ENCODE peak calls at places on chromosomes 5 and 9, in ten cellular contexts. D is NCI-H1105 treated with DMSO at 0.1 percent for 48 hours, A is HT1080, I is NCI-H1930, X is NAMALWA, S is thyroid gland, M is astrocyte of the cerebellum, B is fibroblast of the aortic adventitia, Z is GM06990, J is omental fat pad. L is an unnamed sample.

GRCh38 chr5:31382051-31382878 is 149.6 kb downstream of the DROSHA start:
- DNase-seq in D (no peak), A (no peak), I (no peak), X (no peak), S (no peak), M (no peak), B (no peak), Z (no peak), J (no peak), L (no peak)

GRCh38 chr5:40477856-40478546 is 201.7 kb upstream of the PTGER4 start:
- DNase-seq in D (no peak), A (peak), I (no peak), X (no peak), S (no peak), M (no peak), B (peak), Z (no peak), J (no peak), L (no peak)

GRCh38 chr9:111917980-111918379 is 21.4 kb downstream of the UGCG start:
- DNase-seq in D (no peak), A (no peak), I (no peak), X (no peak), S (no peak), M (no peak), B (no peak), Z (no peak), J (no peak), L (no peak)

GRCh38 chr9:128921881-128922763 is 1.3 kb downstream of the PHYHD1 start:
- DNase-seq in D (no peak), A (no peak), I (no peak), X (peak), S (peak), M (no peak), B (peak), Z (no peak), J (no peak), L (no peak)

GRCh38 chr5:132465095-132465707 is 25.4 kb downstream of the IRF1 start:
- DNase-seq in D (no peak), A (no peak), I (no peak), X (peak), S (no peak), M (no peak), B (no peak), Z (no peak), J (no peak), L (peak)

GRCh38 chr9:92969516-92970466 is 22.5 kb downstream of the FGD3 start:
- DNase-seq in D (no peak), A (no peak), I (no peak), X (no peak), S (no peak), M (no peak), B (no peak), Z (no peak), J (no peak), L (no peak)

GRCh38 chr5:110019119-110019518 is 329.4 kb downstream of the MAN2A1 start:
- DNase-seq in D (no peak), A (no peak), I (no peak), X (no peak), S (no peak), M (no peak), B (no peak), Z (no peak), J (no peak), L (no peak)

GRCh38 chr5:39005566-39006232 is 68.5 kb downstream of the RICTOR start:
- DNase-seq in D (no peak), A (no peak), I (no peak), X (peak), S (no peak), M (no peak), B (peak), Z (no peak), J (no peak), L (no peak)

GRCh38 chr9:135737840-135738521 is 36.0 kb downstream of the KCNT1 start:
- DNase-seq in D (no peak), A (no peak), I (no peak), X (no peak), S (no peak), M (no peak), B (no peak), Z (no peak), J (no peak), L (no peak)

GRCh38 chr9:135993840-135994776 is 32.9 kb upstream of the UBAC1 start:
- DNase-seq in D (no peak), A (no peak), I (no peak), X (no peak), S (no peak), M (no peak), B (no peak), Z (no peak), J (no peak), L (no peak)

GRCh38 chr9:17906841-17907779 is 328.2 kb downstream of the SH3GL2 start:
- DNase-seq in D (no peak), A (no peak), I (no peak), X (no peak), S (no peak), M (no peak), B (no peak), Z (peak), J (no peak), L (no peak)

GRCh38 chr5:36150676-36151433 is 832 bp downstream of the LMBRD2 start:
- DNase-seq in D (peak), A (peak), I (peak), X (peak), S (peak), M (no peak), B (peak), Z (peak), J (no peak), L (peak)

GRCh38 chr5:68172314-68172713 is 43.2 kb upstream of the PIK3R1 start:
- DNase-seq in D (no peak), A (no peak), I (no peak), X (no peak), S (no peak), M (no peak), B (no peak), Z (no peak), J (no peak), L (no peak)

GRCh38 chr5:1467341-1468246 is 22.4 kb upstream of the SLC6A3 start:
- DNase-seq in D (no peak), A (no peak), I (no peak), X (no peak), S (no peak), M (no peak), B (no peak), Z (no peak), J (no peak), L (no peak)

GRCh38 chr5:160923431-160923830 is 71.4 kb upstream of the ATP10B start:
- DNase-seq in D (no peak), A (no peak), I (no peak), X (no peak), S (no peak), M (no peak), B (no peak), Z (no peak), J (no peak), L (no peak)

GRCh38 chr5:95727764-95728191 is 3.4 kb upstream of the RHOBTB3 start:
- DNase-seq in D (peak), A (no peak), I (no peak), X (no peak), S (no peak), M (no peak), B (peak), Z (peak), J (no peak), L (no peak)

GRCh38 chr5:110965773-110966581 is 105.5 kb upstream of the TSLP start:
- DNase-seq in D (no peak), A (no peak), I (no peak), X (no peak), S (no peak), M (no peak), B (peak), Z (no peak), J (no peak), L (no peak)

GRCh38 chr5:43389679-43390329 is 22.4 kb downstream of the CCL28 start:
- DNase-seq in D (peak), A (peak), I (peak), X (peak), S (peak), M (peak), B (peak), Z (peak), J (no peak), L (peak)

GRCh38 chr9:89177401-89178161 is 1.0 kb downstream of the SHC3 start:
- DNase-seq in D (peak), A (no peak), I (no peak), X (no peak), S (peak), M (no peak), B (peak), Z (no peak), J (no peak), L (no peak)

GRCh38 chr5:94517490-94518108 is 100.8 kb downstream of the KIAA0825 start:
- DNase-seq in D (no peak), A (no peak), I (no peak), X (no peak), S (no peak), M (no peak), B (peak), Z (no peak), J (no peak), L (no peak)

GRCh38 chr9:134858051-134858841 is 22.4 kb upstream of the FCN2 start:
- DNase-seq in D (peak), A (peak), I (no peak), X (no peak), S (peak), M (peak), B (peak), Z (peak), J (no peak), L (no peak)

GRCh38 chr5:157820593-157821252 is 38.2 kb downstream of the CLINT1 start:
- DNase-seq in D (peak), A (peak), I (no peak), X (peak), S (peak), M (peak), B (peak), Z (no peak), J (no peak), L (peak)

GRCh38 chr9:38467404-38467803 is 43.1 kb upstream of the IGFBPL1 start:
- DNase-seq in D (no peak), A (no peak), I (no peak), X (no peak), S (no peak), M (no peak), B (no peak), Z (no peak), J (no peak), L (no peak)

L was measured in Kasumi-1.